ENCODE peak calls at places on chromosomes 5 and 9, in five cellular contexts. E is AG04449, T is choroid plexus epithelial cell, U is GM23338, G is fibroblast of mammary gland. I is an unnamed sample.

GRCh38 chr9:87498046-87498815 is 564 bp downstream of the DAPK1 start:
- DNase-seq in G (peak), T (peak), U (peak), E (no peak), I (no peak)

GRCh38 chr9:137763271-137763955 is 114.2 kb upstream of the CACNA1B start:
- DNase-seq in G (no peak), U (no peak), E (no peak), T (no peak), I (no peak)

GRCh38 chr9:1296331-1296730 is 246.2 kb downstream of the DMRT2 start:
- DNase-seq in T (no peak), U (no peak), G (no peak), E (no peak), I (no peak)

GRCh38 chr9:94593459-94594345 is at the start of gene FBP2:
- DNase-seq in E (no peak), U (no peak), G (no peak), T (no peak), I (no peak)

GRCh38 chr5:87122171-87122977 is 145.3 kb upstream of the RASA1 start:
- DNase-seq in G (no peak), T (no peak), U (no peak), E (no peak), I (no peak)

GRCh38 chr9:134942421-134943119 is 24.9 kb upstream of the FCN1 start:
- DNase-seq in U (no peak), T (peak), G (peak), E (no peak), I (no peak)

GRCh38 chr5:82470185-82470584 is 192.0 kb upstream of the RPS23 start:
- DNase-seq in U (no peak), G (no peak), T (peak), E (no peak), I (no peak)

GRCh38 chr9:8857330-8858249 is 1058.0 kb upstream of the DMAC1 start:
- DNase-seq in T (peak), U (peak), G (peak), E (no peak), I (peak)

GRCh38 chr9:13278023-13278367 is 1.5 kb downstream of the MPDZ start:
- DNase-seq in G (peak), T (peak), U (no peak), E (no peak), I (no peak)

GRCh38 chr9:21434202-21435014 is 5.8 kb upstream of the IFNA1 start:
- DNase-seq in E (peak), T (peak), U (peak), G (peak), I (peak)

GRCh38 chr5:9549941-9550340 is 4.1 kb upstream of the SEMA5A start:
- DNase-seq in G (peak), U (no peak), E (no peak), T (peak), I (peak)

GRCh38 chr9:14511452-14511851 is 181.8 kb downstream of the ZDHHC21 start:
- DNase-seq in U (no peak), E (no peak), T (peak), G (peak), I (no peak)

GRCh38 chr5:117299940-117300339 is 725.3 kb upstream of the SEMA6A start:
- DNase-seq in U (no peak), E (no peak), G (no peak), T (no peak), I (no peak)

GRCh38 chr9:124934290-124934689 is 6.6 kb downstream of the GOLGA1 start:
- DNase-seq in E (peak), U (no peak), G (peak), T (peak), I (peak)

GRCh38 chr5:115571441-115571878 is 26.9 kb upstream of the FEM1C start:
- DNase-seq in E (no peak), U (peak), T (no peak), G (no peak), I (no peak)

GRCh38 chr5:159041754-159042153 is 58.0 kb downstream of the EBF1 start:
- DNase-seq in U (no peak), T (no peak), E (no peak), G (no peak), I (peak)

GRCh38 chr5:33049298-33049697 is 338.2 kb downstream of the NPR3 start:
- DNase-seq in G (peak), E (no peak), T (no peak), U (no peak), I (no peak)

GRCh38 chr9:126275386-126276001 is 51.1 kb upstream of the MVB12B start:
- DNase-seq in E (no peak), G (no peak), U (peak), T (peak), I (no peak)

GRCh38 chr5:149397530-149397929 is 18.4 kb upstream of the IL17B start:
- DNase-seq in T (peak), E (peak), G (peak), U (no peak), I (peak)

GRCh38 chr9:114308361-114308950 is 14.4 kb upstream of the ORM1 start:
- DNase-seq in T (no peak), E (no peak), G (no peak), U (no peak), I (no peak)

GRCh38 chr9:120925535-120926396 is 830 bp downstream of the TRAF1 start:
- DNase-seq in U (no peak), E (peak), G (peak), T (peak), I (peak)

GRCh38 chr9:7051711-7052110 is 293.9 kb downstream of the KDM4C start:
- DNase-seq in T (no peak), E (no peak), U (no peak), G (no peak), I (no peak)

GRCh38 chr9:90741036-90741435 is 60.6 kb upstream of the SYK start:
- DNase-seq in G (no peak), T (no peak), U (no peak), E (no peak), I (no peak)

GRCh38 chr9:127586537-127586936 is 25.5 kb upstream of the STXBP1 start:
- DNase-seq in U (peak), G (peak), T (peak), E (no peak), I (peak)

GRCh38 chr9:119934497-119934896 is 565.3 kb upstream of the BRINP1 start:
- DNase-seq in T (no peak), E (no peak), G (no peak), U (no peak), I (no peak)

GRCh38 chr5:149549461-149550266 is 1.6 kb downstream of the CSNK1A1 start:
- DNase-seq in E (no peak), G (peak), U (peak), T (peak), I (peak)

GRCh38 chr5:154654484-154655375 is 100.4 kb upstream of the LARP1 start:
- DNase-seq in U (no peak), E (no peak), T (peak), G (no peak), I (peak)

GRCh38 chr5:170591055-170591454 is 87.2 kb downstream of the KCNIP1 start:
- DNase-seq in G (peak), E (no peak), T (peak), U (no peak), I (no peak)

GRCh38 chr9:16417101-16417500 is 453.4 kb downstream of the BNC2 start:
- DNase-seq in U (no peak), T (peak), G (peak), E (peak), I (peak)

GRCh38 chr5:88674262-88675158 is 208.5 kb downstream of the MEF2C start:
- DNase-seq in G (no peak), U (peak), T (no peak), E (no peak), I (peak)

GRCh38 chr5:8628521-8628920 is 759.6 kb downstream of the MTRR start:
- DNase-seq in T (no peak), U (no peak), G (no peak), E (no peak), I (no peak)

GRCh38 chr5:50623666-50624065 is 42.8 kb upstream of the PARP8 start:
- DNase-seq in E (no peak), G (peak), U (peak), T (no peak), I (no peak)

GRCh38 chr5:11069041-11069440 is 308.0 kb upstream of the DAP start:
- DNase-seq in U (no peak), E (no peak), T (no peak), G (no peak), I (no peak)

GRCh38 chr5:60972225-60972624 is 27.2 kb downstream of the NDUFAF2 start:
- DNase-seq in U (no peak), E (no peak), T (no peak), G (no peak), I (no peak)

GRCh38 chr5:96342581-96342980 is 90.5 kb downstream of the PCSK1 start:
- DNase-seq in T (no peak), U (no peak), E (no peak), G (peak), I (peak)

GRCh38 chr5:1035421-1036405 is 27.1 kb downstream of the NKD2 start:
- DNase-seq in T (no peak), G (no peak), U (no peak), E (no peak), I (no peak)

GRCh38 chr5:178111925-178112324 is 1.4 kb upstream of the N4BP3 start:
- DNase-seq in U (no peak), T (peak), G (peak), E (no peak), I (peak)

GRCh38 chr9:14271078-14271673 is 42.8 kb downstream of the NFIB start:
- DNase-seq in G (peak), U (peak), E (no peak), T (peak), I (peak)

GRCh38 chr9:125749951-125750655 is 2.9 kb downstream of the PBX3 start:
- DNase-seq in E (no peak), G (no peak), U (no peak), T (peak), I (no peak)

GRCh38 chr5:58227858-58228257 is 232.0 kb downstream of the PLK2 start:
- DNase-seq in E (no peak), G (no peak), T (no peak), U (no peak), I (no peak)
- TF ChIP-seq CTCF in E (no peak), G (no peak), T (no peak), U (no peak), I (no peak)

GRCh38 chr5:180495991-180496741 is 2.0 kb downstream of the CNOT6 start:
- DNase-seq in U (no peak), E (no peak), G (no peak), T (no peak), I (no peak)
- H3K4me3 ChIP-seq in U (peak), E (peak), G (no peak), T (peak), I (peak)

DNA sequence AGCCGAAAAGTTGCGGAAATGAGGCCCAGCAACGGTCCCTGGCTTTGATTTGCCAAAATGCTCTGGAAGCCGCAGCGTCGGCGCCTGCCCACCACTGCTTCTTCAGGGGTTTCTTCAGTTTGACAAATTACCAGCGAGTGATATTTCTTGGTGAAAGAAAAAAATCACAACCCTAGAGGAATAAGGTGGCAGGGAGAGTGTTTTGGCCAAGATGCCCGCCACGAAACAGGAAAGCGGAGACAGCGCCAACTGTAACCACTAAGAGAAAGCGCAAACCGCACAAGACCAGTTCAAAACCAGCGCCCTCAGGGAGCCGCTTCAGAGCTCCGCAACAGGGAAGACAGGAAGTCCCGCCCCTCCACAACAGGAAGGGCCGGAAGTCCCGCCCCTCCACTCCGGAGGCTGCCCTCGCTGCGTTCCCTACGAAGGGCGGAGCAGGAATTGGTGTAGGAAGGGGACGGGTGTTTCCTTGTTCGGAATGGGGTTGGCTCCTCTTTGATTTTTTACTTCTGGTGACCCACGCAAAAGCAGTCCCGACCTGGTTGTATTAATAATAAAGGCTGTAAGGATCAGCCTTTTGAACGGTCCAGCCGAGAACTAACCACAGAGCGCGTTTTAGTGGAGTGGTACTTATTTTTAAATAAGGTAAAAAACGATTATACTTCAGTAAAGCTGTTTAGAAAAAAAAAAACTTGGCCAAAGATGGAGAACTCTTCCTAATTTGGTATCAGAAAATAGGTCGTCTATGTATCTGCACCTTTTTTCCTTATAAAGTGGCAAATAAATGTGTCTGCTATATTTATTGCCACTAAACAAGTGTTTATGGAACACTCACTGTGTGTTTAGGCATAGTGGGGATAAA is at the start of gene C5orf34:
- DNase-seq in U (peak), E (peak), T (peak), G (peak), I (peak)
- TF ChIP-seq CTCF in U (no peak), E (no peak), T (no peak), G (no peak), I (no peak)

DNA sequence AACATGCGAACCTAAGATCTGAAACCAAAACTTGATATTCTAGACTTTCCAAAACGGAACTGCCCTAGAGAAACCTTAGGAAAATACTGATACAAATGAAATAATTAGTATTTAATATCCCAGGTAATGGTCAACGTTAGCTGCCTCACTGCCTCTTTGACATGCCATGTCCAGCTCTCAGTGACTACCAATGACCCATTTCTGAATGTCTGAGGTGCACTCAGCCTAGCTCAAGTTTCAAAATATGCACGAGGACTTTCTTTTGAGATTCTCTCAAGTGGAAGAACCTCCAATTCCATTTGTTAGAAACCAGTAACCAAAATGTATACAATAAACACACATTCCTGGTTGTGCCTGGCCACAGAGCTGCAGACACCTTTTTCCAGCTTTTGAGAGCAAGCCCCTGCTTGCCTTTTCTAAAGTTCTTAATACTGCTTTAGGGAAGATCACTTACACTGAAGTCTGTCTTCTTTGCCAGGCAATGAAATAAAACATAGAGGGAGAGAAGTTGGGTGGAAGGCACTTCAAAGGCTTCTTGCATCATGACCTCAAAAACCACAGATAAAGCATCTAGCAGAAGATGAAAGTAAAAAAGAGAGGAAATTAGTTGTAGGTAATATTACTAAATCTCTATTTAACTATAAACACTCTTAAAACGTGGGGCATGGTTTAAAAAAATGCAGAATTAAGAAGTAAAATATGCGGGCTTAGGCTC is 87.9 kb downstream of the MRPS27 start:
- DNase-seq in U (no peak), T (peak), G (no peak), E (no peak), I (no peak)
- H3K4me3 ChIP-seq in U (no peak), T (no peak), G (no peak), E (no peak), I (no peak)

GRCh38 chr5:40507095-40507494 is 172.6 kb upstream of the PTGER4 start:
- DNase-seq in T (peak), U (no peak), E (no peak), G (peak), I (no peak)
- TF ChIP-seq CTCF in T (peak), U (no peak), E (no peak), G (no peak), I (peak)